ENCODE peak calls at places on chromosomes 4 and X, in five cellular contexts. N is AG10803; C is activated CD8-positive, alpha-beta memory T cell treated with anti-CD3 and anti-CD28 coated beads for 48 hours; V is NCI-H2081 treated with DMSO at 0.1 percent for 48 hours; J is HS-5. O is an unnamed sample.

GRCh38 chrX:40172169-40172979 is 74.6 kb upstream of the BCOR start:
- DNase-seq in N (peak), C (no peak), V (no peak), J (no peak), O (peak)

GRCh38 chr4:43875655-43876054 is 573.0 kb downstream of the KCTD8 start:
- DNase-seq in N (no peak), C (no peak), V (no peak), J (no peak), O (no peak)

GRCh38 chr4:46390353-46391058 is 578 bp upstream of the GABRA2 start:
- DNase-seq in N (no peak), C (no peak), V (no peak), J (no peak), O (no peak)

GRCh38 chrX:123077671-123078070 is 106.4 kb upstream of the GRIA3 start:
- DNase-seq in N (peak), C (no peak), V (no peak), J (no peak), O (no peak)

GRCh38 chrX:11564546-11564945 is 101.2 kb downstream of the ARHGAP6 start:
- DNase-seq in N (peak), C (no peak), V (no peak), J (no peak), O (no peak)

GRCh38 chrX:153706799-153707198 is 17.4 kb downstream of the BCAP31 start:
- DNase-seq in N (no peak), C (no peak), V (no peak), J (no peak), O (no peak)

GRCh38 chrX:30577362-30577961 is at the start of gene TASL:
- DNase-seq in N (no peak), C (no peak), V (no peak), J (no peak), O (no peak)

GRCh38 chr4:185504098-185505047 is 30.9 kb downstream of the PDLIM3 start:
- DNase-seq in N (no peak), C (no peak), V (no peak), J (no peak), O (peak)

GRCh38 chr4:122588453-122589238 is 32.2 kb downstream of the IL21 start:
- DNase-seq in N (peak), C (no peak), V (no peak), J (no peak), O (no peak)

GRCh38 chrX:70087857-70088256 is 25.6 kb downstream of the OTUD6A start:
- DNase-seq in N (peak), C (no peak), V (no peak), J (no peak), O (peak)

GRCh38 chrX:118183606-118184005 is 67.0 kb upstream of the KLHL13 start:
- DNase-seq in N (no peak), C (no peak), V (no peak), J (no peak), O (no peak)

GRCh38 chr4:76585897-76586360 is 150.9 kb downstream of the SHROOM3 start:
- DNase-seq in N (no peak), C (no peak), V (peak), J (no peak), O (peak)

GRCh38 chr4:54961357-54961975 is 163.9 kb downstream of the KDR start:
- DNase-seq in N (peak), C (no peak), V (peak), J (peak), O (peak)

GRCh38 chr4:141058739-141059507 is 74.3 kb downstream of the RNF150 start:
- DNase-seq in N (peak), C (no peak), V (no peak), J (peak), O (no peak)

GRCh38 chrX:23435575-23435974 is 100.9 kb downstream of the PTCHD1 start:
- DNase-seq in N (no peak), C (no peak), V (no peak), J (no peak), O (no peak)

GRCh38 chr4:145907827-145908226 is 30.8 kb downstream of the ZNF827 start:
- DNase-seq in N (peak), C (no peak), V (no peak), J (no peak), O (no peak)

GRCh38 chrX:50770702-50771101 is 43.3 kb downstream of the SHROOM4 start:
- DNase-seq in N (no peak), C (no peak), V (no peak), J (no peak), O (peak)

GRCh38 chrX:68989865-68990606 is 161.2 kb downstream of the EFNB1 start:
- DNase-seq in N (peak), C (no peak), V (no peak), J (no peak), O (no peak)

GRCh38 chrX:103405009-103405333 is 28.6 kb downstream of the BEX3 start:
- DNase-seq in N (no peak), C (no peak), V (no peak), J (no peak), O (no peak)

GRCh38 chr4:27008693-27009092 is 148.1 kb downstream of the STIM2 start:
- DNase-seq in N (peak), C (no peak), V (no peak), J (no peak), O (no peak)

O was measured in LoVo.